ENCODE peak calls at places on chromosomes 11 and 22, in four cellular contexts. One of them, this sample, is unnamed.

GRCh38 chr11:116073854-116074837 is 569.9 kb upstream of the CADM1 start:
- DNase-seq in GM12878: peak
- DNase-seq in K562: no peak
- DNase-seq in H1: no peak
- DNase-seq in this sample: no peak

GRCh38 chr11:5631969-5632635 is 7.3 kb downstream of the TRIM34 start:
- DNase-seq in GM12878: peak
- DNase-seq in K562: no peak
- DNase-seq in H1: no peak
- DNase-seq in this sample: no peak

GRCh38 chr22:20451920-20452319 is 14.3 kb upstream of the SCARF2 start:
- DNase-seq in GM12878: no peak
- DNase-seq in K562: no peak
- DNase-seq in H1: no peak
- DNase-seq in this sample: no peak

GRCh38 chr11:130425156-130425555 is 3.3 kb downstream of the ADAMTS8 start:
- DNase-seq in GM12878: no peak
- DNase-seq in K562: no peak
- DNase-seq in H1: no peak
- DNase-seq in this sample: no peak

GRCh38 chr11:47967577-47968230 is 12.7 kb upstream of the PTPRJ start:
- DNase-seq in GM12878: no peak
- DNase-seq in K562: no peak
- DNase-seq in H1: no peak
- DNase-seq in this sample: no peak

GRCh38 chr11:113275602-113276001 is 38.8 kb upstream of the TTC12 start:
- DNase-seq in GM12878: no peak
- DNase-seq in K562: no peak
- DNase-seq in H1: no peak
- DNase-seq in this sample: no peak

GRCh38 chr11:8138526-8138925 is 30.3 kb downstream of the RIC3 start:
- DNase-seq in GM12878: no peak
- DNase-seq in K562: no peak
- DNase-seq in H1: no peak
- DNase-seq in this sample: no peak

GRCh38 chr11:26553182-26553581 is 18.9 kb downstream of the MUC15 start:
- DNase-seq in GM12878: no peak
- DNase-seq in K562: no peak
- DNase-seq in H1: no peak
- DNase-seq in this sample: no peak

GRCh38 chr11:36446135-36446534 is 63.9 kb downstream of the TRAF6 start:
- DNase-seq in GM12878: no peak
- DNase-seq in K562: no peak
- DNase-seq in H1: no peak
- DNase-seq in this sample: no peak

GRCh38 chr11:3950996-3951662 is 95.7 kb downstream of the STIM1 start:
- DNase-seq in GM12878: no peak
- DNase-seq in K562: no peak
- DNase-seq in H1: no peak
- DNase-seq in this sample: peak

GRCh38 chr11:106959800-106960199 is 58.5 kb downstream of the GUCY1A2 start:
- DNase-seq in GM12878: no peak
- DNase-seq in K562: no peak
- DNase-seq in H1: no peak
- DNase-seq in this sample: no peak

GRCh38 chr11:6968816-6969215 is 42.6 kb downstream of the ZNF215 start:
- DNase-seq in GM12878: no peak
- DNase-seq in K562: no peak
- DNase-seq in H1: no peak
- DNase-seq in this sample: no peak

GRCh38 chr22:33699176-33699575 is 221.1 kb downstream of the LARGE1 start:
- DNase-seq in GM12878: no peak
- DNase-seq in K562: no peak
- DNase-seq in H1: no peak
- DNase-seq in this sample: no peak

GRCh38 chr22:37745548-37746365 is 48.9 kb downstream of the TRIOBP start:
- DNase-seq in GM12878: peak
- DNase-seq in K562: peak
- DNase-seq in H1: peak
- DNase-seq in this sample: peak

GRCh38 chr11:32033067-32033466 is 57.8 kb upstream of the RCN1 start:
- DNase-seq in GM12878: no peak
- DNase-seq in K562: no peak
- DNase-seq in H1: no peak
- DNase-seq in this sample: no peak

GRCh38 chr11:64611961-64612646 is 21.1 kb downstream of the SLC22A12 start:
- DNase-seq in GM12878: no peak
- DNase-seq in K562: no peak
- DNase-seq in H1: no peak
- DNase-seq in this sample: no peak

GRCh38 chr22:28034760-28035401 is 115.8 kb upstream of the PITPNB start:
- DNase-seq in GM12878: no peak
- DNase-seq in K562: no peak
- DNase-seq in H1: no peak
- DNase-seq in this sample: no peak

GRCh38 chr11:27456140-27456801 is 16.3 kb downstream of the LGR4 start:
- DNase-seq in GM12878: no peak
- DNase-seq in K562: no peak
- DNase-seq in H1: no peak
- DNase-seq in this sample: peak

GRCh38 chr11:40130427-40130826 is 1329.0 kb downstream of the LRRC4C start:
- DNase-seq in GM12878: no peak
- DNase-seq in K562: no peak
- DNase-seq in H1: peak
- DNase-seq in this sample: no peak

GRCh38 chr11:103586756-103587155 is 449.7 kb upstream of the DDI1 start:
- DNase-seq in GM12878: no peak
- DNase-seq in K562: no peak
- DNase-seq in H1: no peak
- DNase-seq in this sample: no peak

GRCh38 chr11:70524096-70524922 is 126.0 kb downstream of the CTTN start:
- DNase-seq in GM12878: no peak
- DNase-seq in K562: no peak
- DNase-seq in H1: no peak
- DNase-seq in this sample: no peak

GRCh38 chr11:65773784-65774411 is 6.9 kb downstream of the AP5B1 start:
- DNase-seq in GM12878: no peak
- DNase-seq in K562: no peak
- DNase-seq in H1: no peak
- DNase-seq in this sample: no peak

GRCh38 chr11:37509471-37509870 is 911.4 kb upstream of the RAG2 start:
- DNase-seq in GM12878: no peak
- DNase-seq in K562: no peak
- DNase-seq in H1: no peak
- DNase-seq in this sample: no peak

GRCh38 chr22:25076281-25076680 is 123.4 kb upstream of the CRYBB3 start:
- DNase-seq in GM12878: no peak
- DNase-seq in K562: no peak
- DNase-seq in H1: no peak
- DNase-seq in this sample: no peak

GRCh38 chr11:46366260-46366659 is 15.2 kb upstream of the MDK start:
- DNase-seq in GM12878: no peak
- DNase-seq in K562: no peak
- DNase-seq in H1: no peak
- DNase-seq in this sample: no peak

GRCh38 chr22:20748820-20749428 is 25.0 kb upstream of the SERPIND1 start:
- DNase-seq in GM12878: peak
- DNase-seq in K562: no peak
- DNase-seq in H1: no peak
- DNase-seq in this sample: no peak

GRCh38 chr11:36333897-36334296 is 37.8 kb downstream of the PRR5L start:
- DNase-seq in GM12878: no peak
- DNase-seq in K562: peak
- DNase-seq in H1: no peak
- DNase-seq in this sample: no peak

GRCh38 chr11:131609921-131610320 is 239.5 kb downstream of the NTM start:
- DNase-seq in GM12878: no peak
- DNase-seq in K562: no peak
- DNase-seq in H1: no peak
- DNase-seq in this sample: no peak

GRCh38 chr11:78669249-78669648 is 94.6 kb upstream of the NARS2 start:
- DNase-seq in GM12878: no peak
- DNase-seq in K562: no peak
- DNase-seq in H1: no peak
- DNase-seq in this sample: no peak

GRCh38 chr11:77052531-77052930 is 14.2 kb upstream of the CAPN5 start:
- DNase-seq in GM12878: no peak
- DNase-seq in K562: no peak
- DNase-seq in H1: no peak
- DNase-seq in this sample: no peak

GRCh38 chr11:110832080-110832479 is 119.8 kb upstream of the ARHGAP20 start:
- DNase-seq in GM12878: no peak
- DNase-seq in K562: no peak
- DNase-seq in H1: no peak
- DNase-seq in this sample: no peak

GRCh38 chr22:28608546-28608945 is 71.1 kb downstream of the TTC28 start:
- DNase-seq in GM12878: no peak
- DNase-seq in K562: no peak
- DNase-seq in H1: no peak
- DNase-seq in this sample: no peak

GRCh38 chr11:70901951-70902521 is 350.3 kb downstream of the SHANK2 start:
- DNase-seq in GM12878: no peak
- DNase-seq in K562: no peak
- DNase-seq in H1: no peak
- DNase-seq in this sample: no peak

GRCh38 chr22:17570851-17571631 is 7.7 kb downstream of the SLC25A18 start:
- DNase-seq in GM12878: no peak
- DNase-seq in K562: no peak
- DNase-seq in H1: no peak
- DNase-seq in this sample: no peak

GRCh38 chr11:114059984-114060401 is 482 bp downstream of the ZBTB16 start:
- DNase-seq in GM12878: no peak
- DNase-seq in K562: peak
- DNase-seq in H1: peak
- DNase-seq in this sample: no peak

GRCh38 chr11:106691807-106692365 is 326.4 kb downstream of the GUCY1A2 start:
- DNase-seq in GM12878: no peak
- DNase-seq in K562: no peak
- DNase-seq in H1: no peak
- DNase-seq in this sample: no peak

GRCh38 chr11:64893194-64894069 is 15.0 kb upstream of the EHD1 start:
- DNase-seq in GM12878: no peak
- DNase-seq in K562: no peak
- DNase-seq in H1: no peak
- DNase-seq in this sample: peak

GRCh38 chr22:17102297-17102667 is 17.5 kb downstream of the IL17RA start:
- DNase-seq in GM12878: no peak
- DNase-seq in K562: peak
- DNase-seq in H1: no peak
- DNase-seq in this sample: no peak

GRCh38 chr11:35951659-35952058 is 7.8 kb downstream of the LDLRAD3 start:
- DNase-seq in GM12878: no peak
- DNase-seq in K562: no peak
- DNase-seq in H1: no peak
- DNase-seq in this sample: no peak

GRCh38 chr11:93614111-93614784 is 47.2 kb upstream of the CEP295 start:
- DNase-seq in GM12878: no peak
- DNase-seq in K562: peak
- DNase-seq in H1: no peak
- DNase-seq in this sample: peak
- TF ChIP-seq HDAC6 in GM12878: no peak
- TF ChIP-seq HDAC6 in K562: no peak
- TF ChIP-seq HDAC6 in H1: no peak
- TF ChIP-seq HDAC6 in this sample: no peak

DNA sequence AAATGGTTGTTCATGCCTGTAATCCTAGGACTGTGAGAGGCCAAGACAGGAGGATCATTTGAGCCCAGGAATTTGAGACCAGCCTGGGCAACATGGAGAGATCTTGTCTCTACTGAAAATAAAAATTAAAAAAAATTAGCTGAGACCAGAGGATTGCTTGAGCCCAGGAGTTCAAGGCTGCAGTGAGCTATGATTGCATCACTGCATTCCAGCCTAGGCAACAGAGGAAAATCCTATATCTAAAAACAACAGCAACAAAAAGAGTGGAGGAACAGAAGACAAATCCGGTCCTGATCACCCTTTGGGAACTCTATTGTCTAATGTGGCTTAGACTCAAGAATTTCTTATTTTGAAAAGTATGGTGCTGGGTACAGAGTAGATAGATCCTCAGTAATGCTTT is 17.3 kb downstream of the BARX2 start:
- DNase-seq in GM12878: no peak
- DNase-seq in K562: no peak
- DNase-seq in H1: no peak
- DNase-seq in this sample: peak
- TF ChIP-seq POLR2A in GM12878: no peak
- TF ChIP-seq POLR2A in K562: no peak
- TF ChIP-seq POLR2A in H1: no peak
- TF ChIP-seq POLR2A in this sample: no peak

GRCh38 chr11:1876361-1877063 is 15.2 kb downstream of the PRR33 start:
- DNase-seq in GM12878: no peak
- DNase-seq in K562: peak
- DNase-seq in H1: peak
- DNase-seq in this sample: peak
- TF ChIP-seq HDAC6 in GM12878: no peak
- TF ChIP-seq HDAC6 in K562: no peak
- TF ChIP-seq HDAC6 in H1: no peak
- TF ChIP-seq HDAC6 in this sample: no peak

GRCh38 chr11:14520086-14520901 is at the start of gene PSMA1:
- DNase-seq in GM12878: peak
- DNase-seq in K562: peak
- DNase-seq in H1: peak
- DNase-seq in this sample: peak
- TF ChIP-seq POLR2A in GM12878: peak
- TF ChIP-seq POLR2A in K562: peak
- TF ChIP-seq POLR2A in H1: peak
- TF ChIP-seq POLR2A in this sample: peak

This sample was measured in HepG2.